ENCODE peak calls at places on chromosomes 5 and 9, in six cellular contexts. X is right cardiac atrium, H is PC-9, P is A549, A is body of pancreas, E is H7. J is an unnamed sample.

GRCh38 chr9:132037470-132037869 is 42.2 kb downstream of the MED27 start:
- DNase-seq in X (no peak), H (no peak), P (no peak), A (no peak), E (no peak), J (no peak)

GRCh38 chr9:105114956-105115728 is 129.3 kb upstream of the SLC44A1 start:
- DNase-seq in X (peak), H (peak), P (no peak), A (no peak), E (no peak), J (no peak)

GRCh38 chr5:72268753-72269410 is 51.2 kb downstream of the MRPS27 start:
- DNase-seq in X (peak), H (peak), P (no peak), A (peak), E (peak), J (no peak)

GRCh38 chr9:8857330-8858249 is 1058.0 kb upstream of the DMAC1 start:
- DNase-seq in X (peak), H (no peak), P (no peak), A (peak), E (peak), J (no peak)

GRCh38 chr5:181005791-181006190 is 17.1 kb downstream of the BTNL3 start:
- DNase-seq in X (no peak), H (no peak), P (no peak), A (no peak), E (peak), J (no peak)

GRCh38 chr9:35844628-35845301 is 15.7 kb downstream of the TMEM8B start:
- DNase-seq in X (no peak), H (peak), P (no peak), A (peak), E (peak), J (peak)

GRCh38 chr5:138035605-138036537 is 3.0 kb upstream of the FAM13B start:
- DNase-seq in X (peak), H (peak), P (peak), A (peak), E (peak), J (peak)

GRCh38 chr9:92724528-92725265 is 39.9 kb downstream of the BICD2 start:
- DNase-seq in X (no peak), H (no peak), P (no peak), A (peak), E (peak), J (no peak)

GRCh38 chr5:137073192-137073591 is 425.9 kb downstream of the SPOCK1 start:
- DNase-seq in X (no peak), H (no peak), P (no peak), A (no peak), E (no peak), J (no peak)

GRCh38 chr9:98365227-98365669 is 109.8 kb upstream of the TBC1D2 start:
- DNase-seq in X (no peak), H (no peak), P (no peak), A (no peak), E (no peak), J (no peak)

GRCh38 chr9:77015291-77016048 is 4.0 kb upstream of the FOXB2 start:
- DNase-seq in X (no peak), H (no peak), P (no peak), A (no peak), E (peak), J (no peak)

GRCh38 chr9:37030591-37030939 is 3.5 kb downstream of the PAX5 start:
- DNase-seq in X (no peak), H (no peak), P (no peak), A (no peak), E (peak), J (no peak)
- H3K4me3 ChIP-seq in X (no peak), H (no peak), P (no peak), A (no peak), E (no peak), J (no peak)

GRCh38 chr5:59579101-59579885 is 314.2 kb downstream of the PDE4D start:
- DNase-seq in X (no peak), H (no peak), P (no peak), A (no peak), E (no peak), J (peak)
- H3K4me3 ChIP-seq in X (no peak), H (no peak), P (peak), A (no peak), E (no peak), J (no peak)

DNA sequence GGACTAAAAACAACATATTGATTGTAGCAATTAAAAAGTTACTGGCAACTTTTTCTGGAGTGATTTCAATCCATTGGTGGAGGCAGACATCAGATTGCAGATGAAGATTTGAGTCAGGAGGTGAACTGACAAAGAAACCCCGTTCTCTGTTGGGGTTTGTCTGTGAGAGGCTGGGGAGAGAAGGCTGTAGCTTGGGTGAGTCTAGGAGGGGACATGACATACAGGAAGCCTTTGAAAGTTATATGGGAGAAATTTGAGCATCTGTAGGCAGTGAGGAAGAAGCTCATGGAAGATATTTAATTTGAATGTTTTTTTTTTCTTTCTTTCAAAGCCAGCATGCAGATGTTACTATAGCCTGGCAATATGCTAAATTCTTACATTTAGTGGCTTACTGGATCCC is 26.0 kb downstream of the KDM4C start:
- DNase-seq in X (no peak), H (no peak), P (no peak), A (no peak), E (no peak), J (no peak)
- H3K4me3 ChIP-seq in X (no peak), H (no peak), P (no peak), A (no peak), E (no peak), J (no peak)

GRCh38 chr5:108715408-108715807 is 32.3 kb upstream of the FER start:
- DNase-seq in X (no peak), H (no peak), P (no peak), A (no peak), E (no peak), J (no peak)
- H3K4me3 ChIP-seq in X (no peak), H (no peak), P (no peak), A (no peak), E (no peak), J (no peak)

GRCh38 chr9:23663125-23663524 is 162.9 kb downstream of the ELAVL2 start:
- DNase-seq in X (no peak), H (no peak), P (no peak), A (no peak), E (no peak), J (no peak)
- H3K4me3 ChIP-seq in X (no peak), H (no peak), P (no peak), A (no peak), E (no peak), J (no peak)

GRCh38 chr9:126615251-126615790 is 1.6 kb downstream of the LMX1B start:
- DNase-seq in X (peak), H (no peak), P (no peak), A (no peak), E (peak), J (no peak)
- H3K4me3 ChIP-seq in X (peak), H (no peak), P (no peak), A (no peak), E (peak), J (no peak)

GRCh38 chr5:31824886-31825774 is 186.2 kb downstream of the PDZD2 start:
- DNase-seq in X (no peak), H (peak), P (peak), A (peak), E (peak), J (peak)
- H3K4me3 ChIP-seq in X (no peak), H (no peak), P (no peak), A (no peak), E (no peak), J (no peak)

DNA sequence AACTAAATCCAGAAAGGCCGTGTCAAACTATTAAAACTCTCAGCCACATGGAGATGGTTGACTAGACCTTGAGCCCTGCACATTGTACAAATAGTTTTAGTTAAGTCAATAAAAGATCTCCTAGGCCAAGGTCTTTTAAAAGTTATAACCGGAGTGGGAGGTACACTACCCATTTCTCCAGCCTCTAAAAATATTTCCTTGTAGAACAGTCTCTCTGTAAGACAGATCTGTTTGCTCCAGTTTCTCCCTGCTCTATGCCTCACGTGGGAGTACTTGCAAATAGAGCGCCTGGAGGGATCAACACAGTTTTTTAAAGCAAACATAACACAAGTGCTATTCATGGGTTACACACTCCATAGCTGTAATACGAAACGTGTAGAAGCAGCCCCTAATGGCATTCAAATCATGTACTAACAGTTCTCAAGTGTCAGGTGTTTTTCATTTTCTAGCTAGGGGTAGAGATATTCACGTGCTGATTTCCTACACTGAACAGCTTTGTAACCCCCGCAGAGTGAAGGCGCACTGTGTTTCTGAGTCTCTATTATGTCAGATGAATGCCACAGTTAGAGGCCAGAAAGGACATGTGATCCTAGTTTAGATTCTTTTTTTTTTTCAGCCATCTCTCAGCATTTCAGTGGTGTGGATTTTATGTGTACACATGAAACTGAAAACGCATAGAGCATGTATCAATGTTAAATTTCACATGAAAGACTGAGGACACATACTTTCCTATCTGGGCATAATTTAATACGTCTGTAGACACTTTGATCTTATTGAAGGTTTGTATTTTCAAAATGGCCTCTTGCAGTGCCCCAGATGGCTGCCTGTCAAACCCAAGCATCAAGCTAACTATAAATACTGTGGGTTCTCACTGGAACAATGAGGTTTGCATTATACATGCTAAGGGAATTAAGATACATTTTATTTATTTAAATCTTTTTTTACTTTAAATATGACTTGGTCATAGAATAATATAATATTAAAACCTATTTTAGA is 703.2 kb upstream of the GRAMD2B start:
- DNase-seq in X (no peak), H (no peak), P (no peak), A (peak), E (peak), J (no peak)
- H3K4me3 ChIP-seq in X (no peak), H (no peak), P (no peak), A (no peak), E (no peak), J (no peak)

GRCh38 chr9:13279284-13280162 is at the start of gene MPDZ:
- DNase-seq in X (peak), H (peak), P (peak), A (peak), E (peak), J (no peak)
- H3K4me3 ChIP-seq in X (peak), H (peak), P (peak), A (peak), E (peak), J (peak)

J was measured in LNCaP clone FGC.